ENCODE peak calls at places on chromosomes 6 and 20, in six cellular contexts. O is mesenchymal stem cell, U is trophoblast cell, Z is neuronal stem cell, H is H1, T is H9. N is an unnamed sample.

GRCh38 chr6:96436398-96436797 is 85.2 kb upstream of the UFL1 start:
- DNase-seq in O (no peak), U (peak; percentile 15), Z (no peak), H (no peak), T (no peak), N (no peak)

GRCh38 chr6:20631525-20631924 is 97.3 kb downstream of the CDKAL1 start:
- DNase-seq in O (no peak), U (no peak), Z (no peak), H (no peak), T (no peak), N (no peak)

GRCh38 chr20:61170921-61171320 is 81.1 kb upstream of the CDH4 start:
- DNase-seq in O (no peak), U (no peak), Z (no peak), H (no peak), T (no peak), N (no peak)

GRCh38 chr6:2021713-2022125 is 223.7 kb downstream of the GMDS start:
- DNase-seq in O (peak; percentile 7), U (no peak), Z (peak; percentile 14), H (no peak), T (no peak), N (peak; percentile 77)

GRCh38 chr6:8969747-8970146 is 534.4 kb upstream of the SLC35B3 start:
- DNase-seq in O (no peak), U (no peak), Z (no peak), H (no peak), T (no peak), N (no peak)

GRCh38 chr6:63636516-63636968 is 940 bp downstream of the PHF3 start:
- DNase-seq in O (peak; percentile 57), U (no peak), Z (peak; percentile 26), H (no peak), T (peak; percentile 45), N (peak; percentile 19)

GRCh38 chr6:149360536-149360935 is 39.5 kb upstream of the SUMO4 start:
- DNase-seq in O (no peak), U (no peak), Z (no peak), H (no peak), T (no peak), N (no peak)

GRCh38 chr20:2508631-2509467 is at the start of gene ZNF343:
- DNase-seq in O (peak; percentile 89), U (peak; percentile 77), Z (peak; percentile 76), H (peak; percentile 31), T (peak; percentile 86), N (peak; percentile 77)

GRCh38 chr20:18428490-18429173 is 38.2 kb downstream of the DZANK1 start:
- DNase-seq in O (no peak), U (no peak), Z (no peak), H (no peak), T (no peak), N (peak; percentile 16)

GRCh38 chr20:25299801-25300200 is 51.9 kb downstream of the PYGB start:
- DNase-seq in O (no peak), U (no peak), Z (no peak), H (no peak), T (no peak), N (peak; percentile 33)

GRCh38 chr6:105161411-105161810 is 18.4 kb downstream of the POPDC3 start:
- DNase-seq in O (no peak), U (peak; percentile 3), Z (no peak), H (no peak), T (no peak), N (no peak)

GRCh38 chr6:80548496-80548895 is 442.0 kb downstream of the BCKDHB start:
- DNase-seq in O (no peak), U (peak; percentile 21), Z (no peak), H (no peak), T (no peak), N (peak; percentile 51)

GRCh38 chr6:52423971-52424381 is 3.8 kb downstream of the EFHC1 start:
- DNase-seq in O (peak; percentile 85), U (peak; percentile 32), Z (no peak), H (no peak), T (peak; percentile 54), N (peak; percentile 90)

GRCh38 chr6:160960839-160961238 is 30.7 kb upstream of the MAP3K4 start:
- DNase-seq in O (no peak), U (no peak), Z (no peak), H (no peak), T (no peak), N (no peak)

GRCh38 chr6:89970072-89970471 is 75.8 kb downstream of the GJA10 start:
- DNase-seq in O (no peak), U (no peak), Z (no peak), H (no peak), T (no peak), N (no peak)

GRCh38 chr6:15317934-15318902 is 72.3 kb downstream of the JARID2 start:
- DNase-seq in O (peak; percentile 69), U (peak; percentile 80), Z (peak; percentile 51), H (no peak), T (no peak), N (peak; percentile 48)

GRCh38 chr20:5919634-5920544 is 30.4 kb downstream of the TRMT6 start:
- DNase-seq in O (no peak), U (no peak), Z (no peak), H (no peak), T (no peak), N (no peak)

GRCh38 chr20:38751360-38751976 is 3.2 kb downstream of the ACTR5 start:
- DNase-seq in O (peak; percentile 46), U (peak; percentile 30), Z (no peak), H (no peak), T (no peak), N (peak; percentile 46)

GRCh38 chr6:422423-423061 is 31.0 kb downstream of the IRF4 start:
- DNase-seq in O (peak; percentile 93), U (no peak), Z (no peak), H (no peak), T (no peak), N (peak; percentile 97)

GRCh38 chr6:163533443-163533842 is 118.9 kb downstream of the QKI start:
- DNase-seq in O (peak; percentile 95), U (peak; percentile 51), Z (no peak), H (no peak), T (no peak), N (peak; percentile 97)

GRCh38 chr6:40308533-40309306 is 278.4 kb downstream of the LRFN2 start:
- DNase-seq in O (peak; percentile 56), U (peak; percentile 42), Z (peak; percentile 79), H (peak; percentile 29), T (peak; percentile 86), N (peak; percentile 26)

GRCh38 chr6:19753822-19754221 is 83.3 kb upstream of the ID4 start:
- DNase-seq in O (no peak), U (no peak), Z (no peak), H (no peak), T (no peak), N (no peak)

GRCh38 chr20:15902493-15902892 is 670.8 kb downstream of the KIF16B start:
- DNase-seq in O (no peak), U (no peak), Z (no peak), H (peak; percentile 27), T (peak; percentile 63), N (no peak)

GRCh38 chr20:49812463-49813304 is at the start of gene SLC9A8:
- DNase-seq in O (peak; percentile 92), U (peak; percentile 96), Z (peak; percentile 82), H (peak; percentile 63), T (peak; percentile 85), N (peak; percentile 85)

GRCh38 chr6:5619249-5619648 is 357.9 kb downstream of the FARS2 start:
- DNase-seq in O (no peak), U (no peak), Z (no peak), H (no peak), T (no peak), N (no peak)

GRCh38 chr6:44856495-44856878 is 469.0 kb downstream of the CDC5L start:
- DNase-seq in O (peak; percentile 44), U (no peak), Z (no peak), H (no peak), T (no peak), N (no peak)

DNA sequence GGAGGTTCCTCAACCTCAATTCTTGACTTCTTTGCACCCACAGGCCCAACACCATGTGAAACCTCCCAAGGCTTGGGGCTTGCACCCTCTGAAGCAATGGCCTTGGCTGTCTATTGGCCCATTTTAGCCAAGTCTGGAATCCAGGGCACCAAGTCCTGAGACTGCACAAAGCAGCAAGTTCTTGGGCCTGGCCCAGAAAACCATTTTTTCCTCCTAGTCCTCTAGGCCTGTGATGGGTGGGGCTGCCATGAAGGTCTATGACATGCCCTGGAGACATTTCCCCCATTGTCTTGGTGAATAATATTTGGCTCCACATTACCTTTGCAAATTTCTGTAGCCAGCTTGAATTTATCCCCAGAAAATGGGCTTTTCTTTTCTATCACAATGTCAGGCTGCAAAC is 849.6 kb upstream of the MANEA start:
- DNase-seq in O (no peak), U (no peak), Z (no peak), H (no peak), T (no peak), N (no peak)
- H3K14ac ChIP-seq in O (no peak overlapping the region), U (no peak overlapping the region), Z (no peak overlapping the region), H (no peak overlapping the region), T (no peak overlapping the region), N (no peak overlapping the region)

DNA sequence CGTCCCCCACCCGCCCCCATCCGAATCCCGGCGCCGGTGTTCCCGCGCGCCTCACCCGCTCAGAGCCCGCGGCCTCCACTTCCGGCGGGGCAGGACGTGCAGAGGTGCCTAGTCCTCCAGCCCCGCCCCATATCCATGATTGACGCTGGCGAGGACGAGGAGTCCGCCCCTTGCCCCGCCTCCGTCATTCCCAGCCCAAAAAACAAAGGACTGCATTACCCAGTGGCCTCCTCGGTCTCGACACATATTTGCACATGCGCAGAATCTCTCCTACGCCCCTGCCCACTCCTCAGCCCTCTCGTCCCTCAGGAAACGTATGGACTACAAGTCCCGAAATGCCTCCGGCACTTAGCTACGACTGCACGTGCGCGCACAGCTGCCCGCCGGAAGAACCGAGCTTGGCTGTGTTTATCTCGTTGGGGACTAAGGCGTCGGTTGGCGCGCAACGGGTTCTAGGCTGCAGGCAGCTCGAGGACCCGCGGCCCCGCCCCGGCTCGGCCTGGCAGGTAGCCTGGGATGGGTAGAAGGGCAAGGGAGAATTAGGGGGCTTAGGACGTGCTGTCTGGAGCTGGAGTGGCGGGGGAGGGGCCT is at the start of the genes KLHDC3 and MEA1:
- DNase-seq in O (peak; percentile 100), U (peak; percentile 100), Z (peak; percentile 99), H (peak; percentile 100), T (peak; percentile 100), N (peak; percentile 100)
- H2BK5ac ChIP-seq in O (peak within 1 kb of the TSS; percentile 53), U (peak within 1 kb of the TSS; percentile 29), Z (peak within 1 kb of the TSS; percentile 85), H (peak within 1 kb of the TSS; percentile 91), T (no peak within 1 kb of the TSS), N (peak within 1 kb of the TSS; percentile 83)

GRCh38 chr6:121890307-121890910 is 455.0 kb downstream of the GJA1 start:
- DNase-seq in O (peak; percentile 64), U (no peak), Z (no peak), H (no peak), T (peak; percentile 40), N (no peak)
- H3K14ac ChIP-seq in O (no peak overlapping the region), U (no peak overlapping the region), Z (no peak overlapping the region), H (no peak overlapping the region), T (no peak overlapping the region), N (peak overlapping the region; percentile 32)

DNA sequence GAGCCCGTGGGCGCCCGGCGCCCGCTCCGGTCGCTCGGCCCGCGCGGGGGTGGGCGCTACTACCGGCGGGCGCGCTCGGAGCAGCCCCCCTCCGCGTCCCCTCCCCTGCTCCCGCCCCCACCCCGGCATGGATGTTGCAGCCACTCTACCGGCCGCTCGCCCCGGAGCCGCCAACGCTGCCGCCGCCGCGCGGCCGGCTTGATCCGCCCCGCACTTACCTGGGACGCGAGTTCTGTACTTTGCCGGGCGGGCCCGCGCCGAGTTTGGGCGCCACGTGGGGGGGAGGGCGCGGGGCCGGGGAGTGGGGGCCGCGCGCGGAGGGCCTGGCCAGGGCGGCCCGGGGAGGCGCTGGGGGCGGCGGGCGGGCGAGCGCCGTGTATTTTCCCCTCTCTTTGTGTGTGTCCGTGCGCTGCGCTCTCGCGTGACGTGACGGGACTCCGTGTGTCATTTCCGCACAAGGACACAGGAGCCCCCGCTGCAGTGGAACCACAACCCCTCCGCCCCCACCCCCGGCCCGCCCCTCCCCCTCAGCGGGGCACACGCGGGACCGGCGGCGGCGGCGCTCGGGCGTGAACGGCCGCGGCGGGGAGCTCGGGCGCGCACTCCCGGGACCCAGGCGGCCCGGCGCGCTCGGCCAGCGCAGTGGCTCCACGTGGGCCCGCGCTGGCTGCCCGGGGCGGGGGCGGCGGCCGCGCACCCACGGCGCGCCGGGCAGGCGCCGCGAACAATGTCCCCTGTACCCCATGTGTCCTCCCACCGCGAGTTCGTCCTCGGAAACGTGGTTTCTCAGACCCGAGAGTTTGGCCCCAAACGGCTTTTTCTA is at the start of gene BEND3:
- DNase-seq in O (peak; percentile 12), U (no peak), Z (peak; percentile 43), H (no peak), T (no peak), N (no peak)
- H2BK5ac ChIP-seq in O (no peak within 1 kb of the TSS), U (peak within 1 kb of the TSS; percentile 75), Z (peak within 1 kb of the TSS; percentile 95), H (peak within 1 kb of the TSS; percentile 99), T (peak within 1 kb of the TSS; percentile 73), N (no peak within 1 kb of the TSS)

N was measured in IMR-90.